ENCODE peak calls at places on chromosomes 7 and 10, in five cellular contexts. One of them, this sample, is unnamed.

GRCh38 chr10:88756660-88757059 is 3.2 kb upstream of the LIPN start:
- DNase-seq in CD8-positive, alpha-beta T cell: no peak
- DNase-seq in CD4-positive, alpha-beta T cell: no peak
- DNase-seq in fibroblast of pulmonary artery: no peak
- DNase-seq in MCF 10A: no peak
- DNase-seq in this sample: no peak

GRCh38 chr10:124612611-124613498 is 131.3 kb downstream of the FAM53B start:
- DNase-seq in CD8-positive, alpha-beta T cell: no peak
- DNase-seq in CD4-positive, alpha-beta T cell: no peak
- DNase-seq in fibroblast of pulmonary artery: peak
- DNase-seq in MCF 10A: no peak
- DNase-seq in this sample: no peak

GRCh38 chr7:1536768-1537630 is 6.5 kb downstream of the MAFK start:
- DNase-seq in CD8-positive, alpha-beta T cell: no peak
- DNase-seq in CD4-positive, alpha-beta T cell: no peak
- DNase-seq in fibroblast of pulmonary artery: peak
- DNase-seq in MCF 10A: peak
- DNase-seq in this sample: peak

GRCh38 chr10:59361659-59362183 is 628 bp downstream of the FAM13C start:
- DNase-seq in CD8-positive, alpha-beta T cell: no peak
- DNase-seq in CD4-positive, alpha-beta T cell: no peak
- DNase-seq in fibroblast of pulmonary artery: peak
- DNase-seq in MCF 10A: no peak
- DNase-seq in this sample: no peak

GRCh38 chr7:155291729-155292128 is 5.9 kb upstream of the INSIG1 start:
- DNase-seq in CD8-positive, alpha-beta T cell: no peak
- DNase-seq in CD4-positive, alpha-beta T cell: no peak
- DNase-seq in fibroblast of pulmonary artery: no peak
- DNase-seq in MCF 10A: no peak
- DNase-seq in this sample: no peak

GRCh38 chr7:31192996-31193395 is 140.9 kb downstream of the ADCYAP1R1 start:
- DNase-seq in CD8-positive, alpha-beta T cell: no peak
- DNase-seq in CD4-positive, alpha-beta T cell: no peak
- DNase-seq in fibroblast of pulmonary artery: peak
- DNase-seq in MCF 10A: peak
- DNase-seq in this sample: peak

GRCh38 chr10:38157270-38157685 is 63.1 kb downstream of the ZNF37A start:
- DNase-seq in CD8-positive, alpha-beta T cell: no peak
- DNase-seq in CD4-positive, alpha-beta T cell: no peak
- DNase-seq in fibroblast of pulmonary artery: no peak
- DNase-seq in MCF 10A: no peak
- DNase-seq in this sample: no peak

GRCh38 chr7:140726304-140726703 is 29.8 kb downstream of the NDUFB2 start:
- DNase-seq in CD8-positive, alpha-beta T cell: no peak
- DNase-seq in CD4-positive, alpha-beta T cell: no peak
- DNase-seq in fibroblast of pulmonary artery: peak
- DNase-seq in MCF 10A: peak
- DNase-seq in this sample: no peak

GRCh38 chr10:110918269-110918632 is 729 bp downstream of the BBIP1 start:
- DNase-seq in CD8-positive, alpha-beta T cell: no peak
- DNase-seq in CD4-positive, alpha-beta T cell: peak
- DNase-seq in fibroblast of pulmonary artery: peak
- DNase-seq in MCF 10A: peak
- DNase-seq in this sample: no peak

GRCh38 chr7:4650471-4651047 is 31.5 kb upstream of the FOXK1 start:
- DNase-seq in CD8-positive, alpha-beta T cell: no peak
- DNase-seq in CD4-positive, alpha-beta T cell: no peak
- DNase-seq in fibroblast of pulmonary artery: peak
- DNase-seq in MCF 10A: no peak
- DNase-seq in this sample: peak

GRCh38 chr10:53135213-53135896 is 362.8 kb upstream of the MBL2 start:
- DNase-seq in CD8-positive, alpha-beta T cell: no peak
- DNase-seq in CD4-positive, alpha-beta T cell: no peak
- DNase-seq in fibroblast of pulmonary artery: no peak
- DNase-seq in MCF 10A: no peak
- DNase-seq in this sample: no peak

GRCh38 chr10:71621263-71621751 is 98.3 kb downstream of the C10orf105 start:
- DNase-seq in CD8-positive, alpha-beta T cell: no peak
- DNase-seq in CD4-positive, alpha-beta T cell: no peak
- DNase-seq in fibroblast of pulmonary artery: no peak
- DNase-seq in MCF 10A: no peak
- DNase-seq in this sample: no peak

GRCh38 chr10:104333037-104333727 is 5.1 kb downstream of the ITPRIP start:
- DNase-seq in CD8-positive, alpha-beta T cell: peak
- DNase-seq in CD4-positive, alpha-beta T cell: peak
- DNase-seq in fibroblast of pulmonary artery: peak
- DNase-seq in MCF 10A: no peak
- DNase-seq in this sample: no peak

GRCh38 chr7:131012477-131013031 is 278.5 kb upstream of the KLF14 start:
- DNase-seq in CD8-positive, alpha-beta T cell: no peak
- DNase-seq in CD4-positive, alpha-beta T cell: no peak
- DNase-seq in fibroblast of pulmonary artery: no peak
- DNase-seq in MCF 10A: peak
- DNase-seq in this sample: no peak

GRCh38 chr7:132656846-132657776 is 80.8 kb upstream of the PLXNA4 start:
- DNase-seq in CD8-positive, alpha-beta T cell: no peak
- DNase-seq in CD4-positive, alpha-beta T cell: no peak
- DNase-seq in fibroblast of pulmonary artery: peak
- DNase-seq in MCF 10A: peak
- DNase-seq in this sample: no peak

GRCh38 chr7:291302-292092 is 1.5 kb downstream of the FOXL3 start:
- DNase-seq in CD8-positive, alpha-beta T cell: no peak
- DNase-seq in CD4-positive, alpha-beta T cell: no peak
- DNase-seq in fibroblast of pulmonary artery: no peak
- DNase-seq in MCF 10A: no peak
- DNase-seq in this sample: no peak

GRCh38 chr10:28382520-28383269 is 79.8 kb upstream of the MPP7 start:
- DNase-seq in CD8-positive, alpha-beta T cell: no peak
- DNase-seq in CD4-positive, alpha-beta T cell: no peak
- DNase-seq in fibroblast of pulmonary artery: no peak
- DNase-seq in MCF 10A: peak
- DNase-seq in this sample: no peak

GRCh38 chr10:131077031-131077430 is 234.5 kb downstream of the TCERG1L start:
- DNase-seq in CD8-positive, alpha-beta T cell: no peak
- DNase-seq in CD4-positive, alpha-beta T cell: no peak
- DNase-seq in fibroblast of pulmonary artery: no peak
- DNase-seq in MCF 10A: no peak
- DNase-seq in this sample: no peak

GRCh38 chr10:45463244-45464116 is 89.5 kb downstream of the ALOX5 start:
- DNase-seq in CD8-positive, alpha-beta T cell: no peak
- DNase-seq in CD4-positive, alpha-beta T cell: no peak
- DNase-seq in fibroblast of pulmonary artery: no peak
- DNase-seq in MCF 10A: no peak
- DNase-seq in this sample: no peak

GRCh38 chr7:124338861-124339260 is 306.0 kb upstream of the TMEM229A start:
- DNase-seq in CD8-positive, alpha-beta T cell: no peak
- DNase-seq in CD4-positive, alpha-beta T cell: no peak
- DNase-seq in fibroblast of pulmonary artery: no peak
- DNase-seq in MCF 10A: no peak
- DNase-seq in this sample: no peak

GRCh38 chr7:115059312-115059711 is 137.4 kb downstream of the MDFIC start:
- DNase-seq in CD8-positive, alpha-beta T cell: no peak
- DNase-seq in CD4-positive, alpha-beta T cell: no peak
- DNase-seq in fibroblast of pulmonary artery: peak
- DNase-seq in MCF 10A: no peak
- DNase-seq in this sample: no peak

GRCh38 chr10:118585794-118586193 is 9.7 kb downstream of the PRLHR start:
- DNase-seq in CD8-positive, alpha-beta T cell: no peak
- DNase-seq in CD4-positive, alpha-beta T cell: no peak
- DNase-seq in fibroblast of pulmonary artery: peak
- DNase-seq in MCF 10A: peak
- DNase-seq in this sample: no peak

GRCh38 chr10:11140963-11141362 is 123.3 kb downstream of the CELF2 start:
- DNase-seq in CD8-positive, alpha-beta T cell: no peak
- DNase-seq in CD4-positive, alpha-beta T cell: no peak
- DNase-seq in fibroblast of pulmonary artery: no peak
- DNase-seq in MCF 10A: no peak
- DNase-seq in this sample: no peak

GRCh38 chr10:52542891-52543290 is 228.8 kb downstream of the DKK1 start:
- DNase-seq in CD8-positive, alpha-beta T cell: no peak
- DNase-seq in CD4-positive, alpha-beta T cell: no peak
- DNase-seq in fibroblast of pulmonary artery: peak
- DNase-seq in MCF 10A: peak
- DNase-seq in this sample: no peak

GRCh38 chr7:11233871-11234270 is 260.2 kb downstream of the PHF14 start:
- DNase-seq in CD8-positive, alpha-beta T cell: no peak
- DNase-seq in CD4-positive, alpha-beta T cell: no peak
- DNase-seq in fibroblast of pulmonary artery: no peak
- DNase-seq in MCF 10A: no peak
- DNase-seq in this sample: no peak

GRCh38 chr7:78760620-78761355 is 692.7 kb downstream of the MAGI2 start:
- DNase-seq in CD8-positive, alpha-beta T cell: no peak
- DNase-seq in CD4-positive, alpha-beta T cell: no peak
- DNase-seq in fibroblast of pulmonary artery: no peak
- DNase-seq in MCF 10A: no peak
- DNase-seq in this sample: no peak

GRCh38 chr10:35913628-35914027 is 271.5 kb upstream of the FZD8 start:
- DNase-seq in CD8-positive, alpha-beta T cell: no peak
- DNase-seq in CD4-positive, alpha-beta T cell: no peak
- DNase-seq in fibroblast of pulmonary artery: peak
- DNase-seq in MCF 10A: peak
- DNase-seq in this sample: no peak

GRCh38 chr7:2082357-2083038 is 150.2 kb downstream of the MAD1L1 start:
- DNase-seq in CD8-positive, alpha-beta T cell: no peak
- DNase-seq in CD4-positive, alpha-beta T cell: no peak
- DNase-seq in fibroblast of pulmonary artery: peak
- DNase-seq in MCF 10A: no peak
- DNase-seq in this sample: no peak

GRCh38 chr7:44757311-44757710 is 8.7 kb downstream of the ZMIZ2 start:
- DNase-seq in CD8-positive, alpha-beta T cell: no peak
- DNase-seq in CD4-positive, alpha-beta T cell: no peak
- DNase-seq in fibroblast of pulmonary artery: no peak
- DNase-seq in MCF 10A: no peak
- DNase-seq in this sample: no peak

GRCh38 chr10:125106586-125106985 is 53.8 kb downstream of the CTBP2 start:
- DNase-seq in CD8-positive, alpha-beta T cell: no peak
- DNase-seq in CD4-positive, alpha-beta T cell: no peak
- DNase-seq in fibroblast of pulmonary artery: no peak
- DNase-seq in MCF 10A: no peak
- DNase-seq in this sample: no peak

GRCh38 chr7:17236161-17236560 is 62.3 kb upstream of the AHR start:
- DNase-seq in CD8-positive, alpha-beta T cell: no peak
- DNase-seq in CD4-positive, alpha-beta T cell: no peak
- DNase-seq in fibroblast of pulmonary artery: peak
- DNase-seq in MCF 10A: no peak
- DNase-seq in this sample: no peak

GRCh38 chr7:17230099-17230807 is 68.2 kb upstream of the AHR start:
- DNase-seq in CD8-positive, alpha-beta T cell: no peak
- DNase-seq in CD4-positive, alpha-beta T cell: no peak
- DNase-seq in fibroblast of pulmonary artery: no peak
- DNase-seq in MCF 10A: no peak
- DNase-seq in this sample: no peak

GRCh38 chr7:17233643-17234397 is 64.6 kb upstream of the AHR start:
- DNase-seq in CD8-positive, alpha-beta T cell: peak
- DNase-seq in CD4-positive, alpha-beta T cell: peak
- DNase-seq in fibroblast of pulmonary artery: no peak
- DNase-seq in MCF 10A: peak
- DNase-seq in this sample: no peak

GRCh38 chr7:17236603-17237002 is 61.8 kb upstream of the AHR start:
- DNase-seq in CD8-positive, alpha-beta T cell: no peak
- DNase-seq in CD4-positive, alpha-beta T cell: no peak
- DNase-seq in fibroblast of pulmonary artery: peak
- DNase-seq in MCF 10A: peak
- DNase-seq in this sample: no peak

DNA sequence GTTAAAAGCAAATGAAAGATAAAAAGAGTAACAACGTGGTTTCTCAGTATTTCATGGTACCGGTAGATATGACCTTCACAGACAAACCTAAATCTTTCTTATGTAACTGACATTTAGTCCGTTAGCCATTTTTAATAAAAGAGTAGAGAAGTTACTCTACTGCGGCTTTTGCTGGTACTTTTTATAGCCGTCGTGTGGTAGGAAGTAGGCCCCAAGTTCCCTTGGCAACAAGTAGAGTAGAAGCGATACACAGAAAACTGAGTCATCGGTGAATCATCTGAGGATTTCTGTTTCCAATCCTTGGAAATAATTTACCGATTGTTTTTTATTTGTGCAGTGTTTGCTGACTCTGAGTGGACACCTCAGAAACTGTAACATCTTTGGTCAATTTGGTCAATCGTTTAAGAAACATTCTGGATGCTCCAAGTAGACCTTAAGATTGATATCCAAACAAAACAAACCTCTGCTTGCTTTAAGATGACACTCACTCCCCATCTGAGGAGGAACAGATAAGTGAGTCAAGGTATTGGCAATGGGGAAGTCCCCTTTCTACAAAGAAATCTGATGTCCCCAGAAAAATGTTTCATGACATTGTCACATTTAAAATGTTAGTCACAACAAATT is 63.9 kb upstream of the AHR start:
- DNase-seq in CD8-positive, alpha-beta T cell: peak
- DNase-seq in CD4-positive, alpha-beta T cell: peak
- DNase-seq in fibroblast of pulmonary artery: peak
- DNase-seq in MCF 10A: peak
- DNase-seq in this sample: no peak
- TF ChIP-seq CTCF in CD8-positive, alpha-beta T cell: no peak
- TF ChIP-seq CTCF in CD4-positive, alpha-beta T cell: no peak
- TF ChIP-seq CTCF in fibroblast of pulmonary artery: no peak
- TF ChIP-seq CTCF in MCF 10A: no peak
- TF ChIP-seq CTCF in this sample: no peak

GRCh38 chr7:6489612-6490011 is 41.9 kb upstream of the DAGLB start:
- DNase-seq in CD8-positive, alpha-beta T cell: no peak
- DNase-seq in CD4-positive, alpha-beta T cell: no peak
- DNase-seq in fibroblast of pulmonary artery: no peak
- DNase-seq in MCF 10A: no peak
- DNase-seq in this sample: no peak
- TF ChIP-seq CTCF in CD8-positive, alpha-beta T cell: no peak
- TF ChIP-seq CTCF in CD4-positive, alpha-beta T cell: no peak
- TF ChIP-seq CTCF in fibroblast of pulmonary artery: no peak
- TF ChIP-seq CTCF in MCF 10A: no peak
- TF ChIP-seq CTCF in this sample: no peak

GRCh38 chr7:151896486-151896885 is 19.6 kb upstream of the PRKAG2 start:
- DNase-seq in CD8-positive, alpha-beta T cell: no peak
- DNase-seq in CD4-positive, alpha-beta T cell: no peak
- DNase-seq in fibroblast of pulmonary artery: no peak
- DNase-seq in MCF 10A: no peak
- DNase-seq in this sample: no peak
- TF ChIP-seq CTCF in CD8-positive, alpha-beta T cell: no peak
- TF ChIP-seq CTCF in CD4-positive, alpha-beta T cell: no peak
- TF ChIP-seq CTCF in fibroblast of pulmonary artery: no peak
- TF ChIP-seq CTCF in MCF 10A: no peak
- TF ChIP-seq CTCF in this sample: no peak

GRCh38 chr7:128948312-128948973 is 10.7 kb downstream of the IRF5 start:
- DNase-seq in CD8-positive, alpha-beta T cell: no peak
- DNase-seq in CD4-positive, alpha-beta T cell: no peak
- DNase-seq in fibroblast of pulmonary artery: peak
- DNase-seq in MCF 10A: no peak
- DNase-seq in this sample: no peak

GRCh38 chr7:128947854-128948253 is 10.1 kb downstream of the IRF5 start:
- DNase-seq in CD8-positive, alpha-beta T cell: no peak
- DNase-seq in CD4-positive, alpha-beta T cell: no peak
- DNase-seq in fibroblast of pulmonary artery: no peak
- DNase-seq in MCF 10A: peak
- DNase-seq in this sample: no peak

GRCh38 chr7:128948976-128949760 is 11.4 kb downstream of the IRF5 start:
- DNase-seq in CD8-positive, alpha-beta T cell: no peak
- DNase-seq in CD4-positive, alpha-beta T cell: no peak
- DNase-seq in fibroblast of pulmonary artery: peak
- DNase-seq in MCF 10A: no peak
- DNase-seq in this sample: no peak

GRCh38 chr7:128945668-128946366 is 8.1 kb downstream of the IRF5 start:
- DNase-seq in CD8-positive, alpha-beta T cell: no peak
- DNase-seq in CD4-positive, alpha-beta T cell: no peak
- DNase-seq in fibroblast of pulmonary artery: no peak
- DNase-seq in MCF 10A: no peak
- DNase-seq in this sample: no peak

GRCh38 chr7:128946936-128947830 is 9.5 kb downstream of the IRF5 start:
- DNase-seq in CD8-positive, alpha-beta T cell: no peak
- DNase-seq in CD4-positive, alpha-beta T cell: no peak
- DNase-seq in fibroblast of pulmonary artery: no peak
- DNase-seq in MCF 10A: no peak
- DNase-seq in this sample: no peak
- TF ChIP-seq CTCF in CD8-positive, alpha-beta T cell: no peak
- TF ChIP-seq CTCF in CD4-positive, alpha-beta T cell: no peak
- TF ChIP-seq CTCF in fibroblast of pulmonary artery: no peak
- TF ChIP-seq CTCF in MCF 10A: no peak
- TF ChIP-seq CTCF in this sample: no peak